ENCODE peak calls at places on chromosome 16, in four cellular contexts. E, Y, W and I are unnamed samples.

GRCh38 chr16:28202147-28202746 is 9.5 kb downstream of the XPO6 start:
- DNase-seq in E (no peak), Y (no peak), W (no peak), I (no peak)

GRCh38 chr16:47109361-47109760 is 34.4 kb downstream of the NETO2 start:
- DNase-seq in E (no peak), Y (no peak), W (no peak), I (no peak)

GRCh38 chr16:86104537-86105048 is 205.6 kb downstream of the IRF8 start:
- DNase-seq in E (no peak), Y (no peak), W (no peak), I (no peak)

GRCh38 chr16:70691223-70692129 is 5.6 kb upstream of the MTSS2 start:
- DNase-seq in E (no peak), Y (peak), W (peak), I (no peak)

GRCh38 chr16:58043571-58044155 is 18.1 kb downstream of the MMP15 start:
- DNase-seq in E (no peak), Y (no peak), W (no peak), I (no peak)

GRCh38 chr16:2023098-2023925 is 3.4 kb upstream of the NHERF2 start:
- DNase-seq in E (peak), Y (peak), W (peak), I (peak)

GRCh38 chr16:11977206-11978041 is 890 bp downstream of the SNX29 start:
- DNase-seq in E (no peak), Y (peak), W (peak), I (no peak)

GRCh38 chr16:47045023-47045422 is 71.5 kb upstream of the DNAJA2 start:
- DNase-seq in E (no peak), Y (no peak), W (no peak), I (no peak)

GRCh38 chr16:278863-279366 is 1.5 kb upstream of the ARHGDIG start:
- DNase-seq in E (no peak), Y (no peak), W (peak), I (peak)

DNA sequence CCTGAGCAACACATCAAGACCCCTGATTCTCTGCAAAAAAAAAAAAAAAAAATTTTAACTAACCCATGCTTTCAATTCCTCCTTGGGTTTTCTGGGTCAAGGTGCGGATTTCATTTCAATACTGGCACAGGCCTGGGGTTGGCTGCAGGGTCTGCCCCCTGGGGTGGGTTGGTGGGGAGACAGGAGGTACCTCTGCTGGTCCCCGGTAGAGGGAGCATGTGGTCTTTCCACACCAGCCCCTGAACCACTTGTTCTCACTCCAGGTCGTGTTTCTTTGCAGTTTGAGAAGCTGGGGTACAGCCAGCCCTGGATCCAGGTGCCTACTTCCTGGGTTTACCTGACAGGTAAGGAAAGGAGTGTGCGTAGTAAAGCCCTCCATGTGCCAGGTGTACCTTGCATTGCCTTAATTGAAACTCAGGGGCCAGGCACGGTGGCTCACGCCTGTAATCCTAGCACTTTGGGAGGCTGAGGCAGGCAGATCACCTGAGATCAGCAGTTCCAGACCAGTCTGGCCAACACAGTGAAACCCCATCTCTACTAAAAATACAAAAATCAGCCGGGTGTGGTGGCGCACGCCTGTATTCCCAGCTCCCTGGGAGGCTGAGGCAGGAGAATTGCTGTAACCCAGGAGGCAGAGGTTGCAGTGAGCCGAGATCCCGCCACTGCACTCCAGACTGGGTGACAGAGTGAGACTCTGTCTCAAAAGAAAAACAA is 21.8 kb downstream of the SDR42E2 start:
- DNase-seq in E (peak), Y (no peak), W (no peak), I (no peak)
- TF ChIP-seq CTCF in E (peak), Y (no peak), W (no peak), I (no peak)

GRCh38 chr16:48538746-48539484 is 71.1 kb downstream of the N4BP1 start:
- DNase-seq in E (no peak), Y (no peak), W (no peak), I (no peak)
- TF ChIP-seq CTCF in E (no peak), Y (no peak), W (peak), I (no peak)

GRCh38 chr16:77951788-77952187 is 70.6 kb upstream of the CLEC3A start:
- DNase-seq in E (peak), Y (no peak), W (no peak), I (no peak)
- TF ChIP-seq CTCF in E (peak), Y (no peak), W (no peak), I (no peak)

GRCh38 chr16:3480901-3481695 is 14.2 kb downstream of the C16orf90 start:
- DNase-seq in E (no peak), Y (no peak), W (no peak), I (no peak)
- TF ChIP-seq CTCF in E (no peak), Y (no peak), W (no peak), I (no peak)

DNA sequence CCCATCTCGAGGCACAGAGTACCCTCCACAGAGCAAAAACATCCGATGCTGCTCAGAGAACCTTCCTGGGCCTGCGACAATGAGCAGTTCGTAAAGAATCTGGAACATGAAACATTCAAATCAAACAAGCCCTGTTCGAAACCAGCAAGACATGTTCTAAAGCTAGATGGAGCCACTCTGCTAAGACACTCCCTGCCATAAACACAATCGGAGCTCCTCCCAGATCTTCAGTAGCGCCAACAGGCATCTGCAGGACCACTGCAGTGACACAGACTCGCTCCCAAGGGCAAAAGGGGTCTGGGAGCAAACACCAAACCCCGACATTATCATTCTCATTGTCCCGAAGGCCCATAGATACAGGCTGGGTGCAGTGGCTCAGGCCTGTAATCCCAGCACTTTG is 108.7 kb downstream of the ZFHX3 start:
- DNase-seq in E (no peak), Y (peak), W (peak), I (no peak)
- TF ChIP-seq CTCF in E (no peak), Y (no peak), W (peak), I (no peak)